ENCODE peak calls at places on chromosomes 12 and 14, in four cellular contexts. One of them, this sample, is unnamed.

GRCh38 chr12:49260165-49260564 is 4.7 kb upstream of the TUBA1C start:
- DNase-seq in CD8-positive, alpha-beta T cell: no peak
- DNase-seq in head of caudate nucleus: no peak
- DNase-seq in NCI-H1436: no peak
- DNase-seq in this sample: no peak

GRCh38 chr12:7092229-7092985 is at the start of gene C1R:
- DNase-seq in CD8-positive, alpha-beta T cell: peak; percentile 60
- DNase-seq in head of caudate nucleus: peak; percentile 79
- DNase-seq in NCI-H1436: peak; percentile 35
- DNase-seq in this sample: peak; percentile 73

GRCh38 chr12:119645535-119646059 is 22.3 kb upstream of the PRKAB1 start:
- DNase-seq in CD8-positive, alpha-beta T cell: no peak
- DNase-seq in head of caudate nucleus: no peak
- DNase-seq in NCI-H1436: no peak
- DNase-seq in this sample: no peak

GRCh38 chr14:68143341-68143807 is 323.8 kb downstream of the RAD51B start:
- DNase-seq in CD8-positive, alpha-beta T cell: no peak
- DNase-seq in head of caudate nucleus: peak; percentile 36
- DNase-seq in NCI-H1436: no peak
- DNase-seq in this sample: peak; percentile 56

GRCh38 chr14:89773644-89774316 is 180.8 kb downstream of the EFCAB11 start:
- DNase-seq in CD8-positive, alpha-beta T cell: peak; percentile 54
- DNase-seq in head of caudate nucleus: no peak
- DNase-seq in NCI-H1436: peak; percentile 13
- DNase-seq in this sample: peak; percentile 16

GRCh38 chr12:76611533-76611932 is 52.0 kb upstream of the OSBPL8 start:
- DNase-seq in CD8-positive, alpha-beta T cell: no peak
- DNase-seq in head of caudate nucleus: no peak
- DNase-seq in NCI-H1436: no peak
- DNase-seq in this sample: no peak

GRCh38 chr14:59215353-59215752 is 26.9 kb downstream of the DAAM1 start:
- DNase-seq in CD8-positive, alpha-beta T cell: no peak
- DNase-seq in head of caudate nucleus: peak; percentile 77
- DNase-seq in NCI-H1436: no peak
- DNase-seq in this sample: peak; percentile 93

GRCh38 chr14:93064411-93065271 is 51.1 kb downstream of the ITPK1 start:
- DNase-seq in CD8-positive, alpha-beta T cell: no peak
- DNase-seq in head of caudate nucleus: no peak
- DNase-seq in NCI-H1436: no peak
- DNase-seq in this sample: no peak

This sample was measured in Ammon's horn.